ENCODE peak calls at places on chromosomes 5 and 9, in seven cellular contexts. Z is right cardiac atrium, M is ovary, E is fibroblast of lung, T is cardiac muscle cell, S is pancreas, L is heart right ventricle. R is an unnamed sample.

GRCh38 chr9:70262948-70263347 is 4.2 kb downstream of the SMC5 start:
- DNase-seq in M (no peak), T (peak; percentile 33), L (no peak), S (no peak), E (peak; percentile 10), Z (no peak), R (no peak)

GRCh38 chr5:137186759-137187461 is 312.2 kb downstream of the SPOCK1 start:
- DNase-seq in S (no peak), E (peak; percentile 94), M (no peak), L (no peak), T (peak; percentile 75), Z (peak; percentile 41), R (no peak)

GRCh38 chr9:4277531-4277991 is 22.3 kb downstream of the GLIS3 start:
- DNase-seq in E (peak; percentile 72), S (peak; percentile 10), Z (no peak), M (no peak), T (peak; percentile 28), L (no peak), R (no peak)

GRCh38 chr5:148372331-148372730 is 11.4 kb upstream of the FBXO38 start:
- DNase-seq in T (no peak), Z (no peak), L (no peak), M (no peak), E (no peak), S (no peak), R (no peak)

GRCh38 chr9:70472268-70473249 is 58.1 kb upstream of the KLF9 start:
- DNase-seq in S (no peak), E (no peak), M (no peak), T (no peak), L (no peak), Z (no peak), R (no peak)

GRCh38 chr5:5980601-5981000 is 397.7 kb downstream of the MED10 start:
- DNase-seq in S (no peak), M (no peak), L (no peak), Z (no peak), E (no peak), T (no peak), R (no peak)

GRCh38 chr5:171421331-171422262 is 2.1 kb downstream of the FGF18 start:
- DNase-seq in S (no peak), T (no peak), M (no peak), Z (no peak), E (no peak), L (no peak), R (no peak)

GRCh38 chr9:105901514-105902109 is 207.3 kb downstream of the TMEM38B start:
- DNase-seq in T (peak; percentile 58), S (no peak), M (no peak), Z (peak; percentile 35), L (peak; percentile 13), E (peak; percentile 20), R (no peak)

GRCh38 chr5:91712718-91713117 is 329.6 kb upstream of the ARRDC3 start:
- DNase-seq in M (no peak), E (peak; percentile 53), S (no peak), Z (no peak), L (no peak), T (no peak), R (no peak)

GRCh38 chr9:23342296-23342695 is 483.7 kb downstream of the ELAVL2 start:
- DNase-seq in S (no peak), L (no peak), E (peak; percentile 30), M (no peak), T (peak; percentile 77), Z (no peak), R (no peak)

GRCh38 chr5:141855265-141856029 is 22.8 kb downstream of the PCDH1 start:
- DNase-seq in T (no peak), S (peak; percentile 43), L (peak; percentile 72), Z (peak; percentile 68), M (no peak), E (no peak), R (no peak)

GRCh38 chr5:126801992-126802294 is 25.0 kb downstream of the LMNB1 start:
- DNase-seq in S (no peak), T (peak; percentile 79), Z (no peak), M (no peak), L (no peak), E (peak; percentile 32), R (no peak)

GRCh38 chr5:156253130-156253529 is 73.8 kb upstream of the SGCD start:
- DNase-seq in L (no peak), T (no peak), M (no peak), E (no peak), S (no peak), Z (no peak), R (no peak)

GRCh38 chr9:134544388-134545212 is 97.0 kb upstream of the COL5A1 start:
- DNase-seq in T (peak; percentile 83), Z (peak; percentile 49), L (no peak), M (peak; percentile 54), S (no peak), E (peak; percentile 91), R (no peak)

GRCh38 chr9:109286571-109286977 is 34.3 kb downstream of the EPB41L4B start:
- DNase-seq in T (peak; percentile 57), M (no peak), S (no peak), L (no peak), E (peak; percentile 91), Z (no peak), R (no peak)

GRCh38 chr5:74492230-74492629 is 148.3 kb downstream of the ENC1 start:
- DNase-seq in E (no peak), T (peak; percentile 19), S (no peak), L (no peak), Z (no peak), M (no peak), R (no peak)

GRCh38 chr5:15499528-15500325 is at the start of gene FBXL7:
- DNase-seq in T (peak; percentile 87), S (no peak), M (peak; percentile 83), Z (peak; percentile 89), L (peak; percentile 86), E (peak; percentile 80), R (peak; percentile 72)

GRCh38 chr5:95244479-95244878 is 40.4 kb downstream of the MCTP1 start:
- DNase-seq in Z (no peak), S (no peak), M (no peak), L (no peak), T (no peak), E (no peak), R (no peak)

DNA sequence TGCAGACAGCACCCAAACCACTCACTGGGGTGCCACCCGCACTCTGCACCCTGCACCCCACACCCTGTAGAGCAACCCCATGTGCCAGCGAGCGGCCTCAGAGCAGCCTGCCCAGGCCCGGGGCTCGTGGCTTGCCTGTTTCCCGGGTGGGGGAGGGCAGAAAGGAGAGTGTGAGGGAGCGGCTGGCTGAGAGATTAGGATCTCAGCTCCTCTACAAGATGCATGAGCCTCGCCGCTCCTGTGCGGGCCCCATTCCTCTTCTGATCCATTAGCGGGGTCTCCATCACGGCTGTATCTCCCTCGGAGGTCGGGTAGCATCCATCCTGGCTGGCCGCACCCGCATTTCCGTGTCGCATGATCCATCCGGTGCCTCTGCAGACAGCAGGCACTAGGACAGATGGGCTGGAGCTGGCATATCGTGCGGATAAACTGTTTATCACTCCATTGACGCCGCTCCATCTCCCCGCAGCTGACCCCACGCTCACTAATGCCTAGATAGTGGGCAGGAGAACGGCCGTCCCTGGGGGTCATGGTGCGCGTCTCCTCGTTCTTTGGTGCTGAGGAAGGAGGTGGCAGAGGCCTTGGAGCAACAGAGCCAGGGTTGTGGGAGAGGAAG is 54.3 kb downstream of the MRPL36 start:
- DNase-seq in M (peak; percentile 6), Z (no peak), L (no peak), T (no peak), S (no peak), E (no peak), R (peak; percentile 18)
- H3K27me3 ChIP-seq in M (no peaks in the 10 kb centered on the region), Z (no peaks in the 10 kb centered on the region), L (no peaks in the 10 kb centered on the region), T (no peaks in the 10 kb centered on the region), S (no peaks in the 10 kb centered on the region), E (no peaks in the 10 kb centered on the region), R (no peaks in the 10 kb centered on the region)

DNA sequence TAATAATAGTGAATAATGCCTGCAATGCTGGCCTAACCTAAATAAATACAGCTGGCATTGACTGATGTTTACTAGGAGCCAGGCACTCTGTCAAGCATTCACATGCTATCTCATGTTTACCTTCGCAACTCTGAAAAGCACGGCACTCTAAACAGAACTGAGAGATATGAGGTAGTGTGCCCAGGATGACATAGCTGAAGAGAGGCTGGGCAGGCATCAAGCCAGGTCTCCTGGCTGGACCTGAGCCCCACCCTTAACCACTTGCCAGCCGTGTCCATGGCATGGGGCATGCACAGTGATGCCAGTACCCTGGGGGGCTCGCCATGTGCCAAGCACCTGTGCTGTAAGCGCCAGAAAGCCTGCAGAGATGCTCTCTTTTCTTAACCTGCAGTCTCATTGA is 119.4 kb upstream of the MVB12B start:
- DNase-seq in L (peak; percentile 16), E (no peak), Z (no peak), T (no peak), M (no peak), S (no peak), R (no peak)
- H3K27me3 ChIP-seq in L (no peaks in the 10 kb centered on the region), E (peaks cover 9% of the 10 kb centered on the region), Z (no peaks in the 10 kb centered on the region), T (no peaks in the 10 kb centered on the region), M (no peaks in the 10 kb centered on the region), S (no peaks in the 10 kb centered on the region), R (no peaks in the 10 kb centered on the region)

DNA sequence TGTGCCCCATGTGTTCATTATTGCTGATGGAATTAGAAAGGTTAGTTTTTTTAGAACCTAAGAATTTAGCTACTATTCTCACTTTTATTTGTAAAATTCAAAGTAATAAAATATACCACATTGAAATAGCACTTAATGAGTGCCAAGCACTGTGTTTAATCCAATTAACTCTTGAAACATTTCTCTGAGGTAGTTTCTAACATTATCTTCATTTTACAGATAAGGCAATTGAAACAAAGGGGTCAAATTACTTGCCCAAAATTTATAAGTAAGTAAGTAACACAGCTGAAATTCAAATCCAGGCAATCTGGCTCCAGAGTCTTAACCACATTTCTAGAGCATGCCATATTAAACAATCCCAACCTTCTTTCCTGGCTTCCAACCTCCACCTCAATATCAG is 84.2 kb downstream of the MLLT3 start:
- DNase-seq in M (no peak), T (no peak), S (no peak), E (peak; percentile 20), Z (no peak), L (no peak), R (no peak)
- H3K27me3 ChIP-seq in M (no peaks in the 10 kb centered on the region), T (no peaks in the 10 kb centered on the region), S (no peaks in the 10 kb centered on the region), E (no peaks in the 10 kb centered on the region), Z (no peaks in the 10 kb centered on the region), L (no peaks in the 10 kb centered on the region), R (no peaks in the 10 kb centered on the region)

GRCh38 chr9:136643596-136644342 is 18.9 kb upstream of the EGFL7 start:
- DNase-seq in S (no peak), T (no peak), Z (no peak), E (no peak), L (no peak), M (no peak), R (peak; percentile 64)
- H3K27me3 ChIP-seq in S (no peaks in the 10 kb centered on the region), T (no peaks in the 10 kb centered on the region), Z (no peaks in the 10 kb centered on the region), E (peaks cover 6% of the 10 kb centered on the region), L (no peaks in the 10 kb centered on the region), M (no peaks in the 10 kb centered on the region), R (peaks cover 9% of the 10 kb centered on the region)

R was measured in upper lobe of left lung.